ENCODE peak calls at places on chromosomes 13 and 19, in five cellular contexts. D, S, L, P and A are unnamed samples.

GRCh38 chr13:21557995-21558394 is 46.0 kb downstream of the MICU2 start:
- DNase-seq in S (no peak), P (no peak), L (no peak), D (no peak), A (no peak)

GRCh38 chr19:39599116-39599515 is 3.2 kb upstream of the LGALS13 start:
- DNase-seq in L (no peak), S (no peak), D (no peak), P (peak), A (no peak)

GRCh38 chr19:2268861-2269243 is 12.6 kb upstream of the JSRP1 start:
- DNase-seq in S (no peak), L (no peak), P (no peak), D (no peak), A (no peak)

GRCh38 chr13:99996177-99996705 is 14.7 kb downstream of the ZIC2 start:
- DNase-seq in P (no peak), S (no peak), L (no peak), D (no peak), A (no peak)

GRCh38 chr19:14770944-14771839 is 7.2 kb downstream of the ADGRE2 start:
- DNase-seq in S (no peak), P (no peak), L (peak), D (no peak), A (no peak)

GRCh38 chr19:6402834-6403608 is 10.1 kb upstream of the GTF2F1 start:
- DNase-seq in L (no peak), D (no peak), S (no peak), P (no peak), A (no peak)

GRCh38 chr19:49440439-49441209 is 703 bp downstream of the SLC17A7 start:
- DNase-seq in P (no peak), D (no peak), L (no peak), S (no peak), A (no peak)

GRCh38 chr13:30792257-30793000 is 57.1 kb downstream of the ALOX5AP start:
- DNase-seq in P (no peak), D (no peak), S (peak), L (peak), A (no peak)

GRCh38 chr19:16073988-16074387 is 2.3 kb upstream of the TPM4 start:
- DNase-seq in D (no peak), L (no peak), S (peak), P (no peak), A (no peak)

GRCh38 chr19:28403698-28404099 is 809.3 kb downstream of the UQCRFS1 start:
- DNase-seq in P (no peak), L (no peak), S (no peak), D (no peak), A (no peak)

GRCh38 chr19:11570039-11570462 is 7.4 kb downstream of the ACP5 start:
- DNase-seq in L (no peak), P (no peak), D (no peak), S (no peak), A (no peak)

GRCh38 chr13:44333950-44334675 is 39.5 kb upstream of the SERP2 start:
- DNase-seq in D (no peak), L (no peak), P (no peak), S (no peak), A (no peak)

GRCh38 chr13:25819856-25820530 is 231.8 kb downstream of the SHISA2 start:
- DNase-seq in D (no peak), L (no peak), P (no peak), S (no peak), A (no peak)

GRCh38 chr19:46303702-46304397 is 7.0 kb downstream of the HIF3A start:
- DNase-seq in P (peak), L (peak), D (no peak), S (peak), A (no peak)

GRCh38 chr19:17081672-17082630 is 6.4 kb downstream of the MYO9B start:
- DNase-seq in S (peak), L (no peak), P (no peak), D (no peak), A (no peak)

GRCh38 chr19:18588611-18589379 is at the start of gene REX1BD:
- DNase-seq in L (peak), D (peak), P (peak), S (peak), A (no peak)

GRCh38 chr13:93685900-93686299 is 459.3 kb downstream of the GPC6 start:
- DNase-seq in L (no peak), S (no peak), P (no peak), D (no peak), A (no peak)

GRCh38 chr13:38264363-38265134 is 85.1 kb upstream of the UFM1 start:
- DNase-seq in P (no peak), L (no peak), D (no peak), S (no peak), A (no peak)

GRCh38 chr19:5539431-5539833 is 28.3 kb downstream of the TINCR start:
- DNase-seq in D (no peak), P (no peak), L (no peak), S (no peak), A (no peak)

GRCh38 chr19:29004796-29005195 is 208.2 kb downstream of the UQCRFS1 start:
- DNase-seq in D (no peak), P (no peak), L (no peak), S (no peak), A (no peak)

GRCh38 chr19:32372726-32373613 is 27.6 kb downstream of the ZNF507 start:
- DNase-seq in L (no peak), P (no peak), S (no peak), D (no peak), A (no peak)

GRCh38 chr19:36771275-36772231 is 1.1 kb downstream of the ZNF850 start:
- DNase-seq in S (peak), L (peak), D (no peak), P (peak), A (no peak)

GRCh38 chr13:67303661-67304333 is 73.7 kb upstream of the PCDH9 start:
- DNase-seq in P (no peak), D (no peak), S (no peak), L (no peak), A (no peak)

GRCh38 chr19:56155124-56155687 is 14.1 kb downstream of the ZNF444 start:
- DNase-seq in S (no peak), L (no peak), P (no peak), D (no peak), A (no peak)

GRCh38 chr13:73876323-73876722 is 257.9 kb downstream of the KLF12 start:
- DNase-seq in S (no peak), L (no peak), D (no peak), P (no peak), A (no peak)

GRCh38 chr13:110400786-110401533 is 93.9 kb downstream of the COL4A2 start:
- DNase-seq in L (no peak), S (no peak), D (no peak), P (no peak), A (no peak)

GRCh38 chr13:35723061-35723461 is 246.6 kb upstream of the MAB21L1 start:
- DNase-seq in L (no peak), P (no peak), S (no peak), D (no peak), A (no peak)

GRCh38 chr13:114211446-114211845 is 23.3 kb upstream of the CDC16 start:
- DNase-seq in D (no peak), L (no peak), S (no peak), P (no peak), A (no peak)

GRCh38 chr19:50413531-50413930 is 5.2 kb upstream of the SPIB start:
- DNase-seq in L (no peak), P (no peak), D (no peak), S (no peak), A (no peak)